ENCODE peak calls at places on chromosomes 12 and 14, in six cellular contexts. One of them, this sample, is unnamed. For H3K36me3, the result is how much of the 10 kb centered on the place peaks cover.

GRCh38 chr12:100473716-100474150 is at the start of gene NR1H4:
- DNase-seq in Peyer's patch: no peak
- DNase-seq in brain microvascular endothelial cell: no peak
- DNase-seq in endothelial cell of umbilical vein: no peak
- DNase-seq in neuronal stem cell: no peak
- DNase-seq in astrocyte: peak
- DNase-seq in this sample: no peak

GRCh38 chr12:123937707-123938600 is 34.7 kb downstream of the CCDC92 start:
- DNase-seq in neuronal stem cell: no peak
- DNase-seq in Peyer's patch: peak
- DNase-seq in astrocyte: peak
- DNase-seq in endothelial cell of umbilical vein: no peak
- DNase-seq in brain microvascular endothelial cell: no peak
- DNase-seq in this sample: no peak

GRCh38 chr12:11568762-11569478 is 80.6 kb upstream of the ETV6 start:
- DNase-seq in endothelial cell of umbilical vein: no peak
- DNase-seq in astrocyte: no peak
- DNase-seq in Peyer's patch: no peak
- DNase-seq in brain microvascular endothelial cell: no peak
- DNase-seq in neuronal stem cell: no peak
- DNase-seq in this sample: no peak

GRCh38 chr14:66066991-66067788 is 419.0 kb upstream of the CCDC196 start:
- DNase-seq in endothelial cell of umbilical vein: no peak
- DNase-seq in astrocyte: peak
- DNase-seq in Peyer's patch: no peak
- DNase-seq in neuronal stem cell: no peak
- DNase-seq in brain microvascular endothelial cell: no peak
- DNase-seq in this sample: no peak

GRCh38 chr12:45745861-45746277 is 16.4 kb downstream of the ARID2 start:
- DNase-seq in neuronal stem cell: no peak
- DNase-seq in brain microvascular endothelial cell: no peak
- DNase-seq in astrocyte: no peak
- DNase-seq in Peyer's patch: no peak
- DNase-seq in endothelial cell of umbilical vein: peak
- DNase-seq in this sample: no peak

GRCh38 chr14:105986896-105987284 is 460.5 kb downstream of the TMEM121 start:
- DNase-seq in Peyer's patch: no peak
- DNase-seq in neuronal stem cell: no peak
- DNase-seq in brain microvascular endothelial cell: no peak
- DNase-seq in astrocyte: no peak
- DNase-seq in endothelial cell of umbilical vein: no peak
- DNase-seq in this sample: no peak

GRCh38 chr12:66154776-66155175 is 15.0 kb downstream of the TMBIM4 start:
- DNase-seq in Peyer's patch: no peak
- DNase-seq in endothelial cell of umbilical vein: no peak
- DNase-seq in astrocyte: no peak
- DNase-seq in neuronal stem cell: no peak
- DNase-seq in brain microvascular endothelial cell: no peak
- DNase-seq in this sample: no peak

GRCh38 chr14:30194769-30195168 is 267.1 kb upstream of the PRKD1 start:
- DNase-seq in brain microvascular endothelial cell: peak
- DNase-seq in astrocyte: peak
- DNase-seq in neuronal stem cell: no peak
- DNase-seq in Peyer's patch: no peak
- DNase-seq in endothelial cell of umbilical vein: no peak
- DNase-seq in this sample: no peak

GRCh38 chr12:110028323-110028722 is 20.0 kb downstream of the C12orf76 start:
- DNase-seq in astrocyte: no peak
- DNase-seq in endothelial cell of umbilical vein: no peak
- DNase-seq in neuronal stem cell: no peak
- DNase-seq in brain microvascular endothelial cell: no peak
- DNase-seq in Peyer's patch: no peak
- DNase-seq in this sample: no peak

GRCh38 chr12:42426733-42427132 is 100.8 kb downstream of the PPHLN1 start:
- DNase-seq in astrocyte: peak
- DNase-seq in neuronal stem cell: no peak
- DNase-seq in Peyer's patch: no peak
- DNase-seq in brain microvascular endothelial cell: peak
- DNase-seq in endothelial cell of umbilical vein: peak
- DNase-seq in this sample: no peak

GRCh38 chr12:132444957-132445883 is 44.7 kb upstream of the FBRSL1 start:
- DNase-seq in endothelial cell of umbilical vein: no peak
- DNase-seq in neuronal stem cell: no peak
- DNase-seq in brain microvascular endothelial cell: no peak
- DNase-seq in Peyer's patch: peak
- DNase-seq in astrocyte: no peak
- DNase-seq in this sample: peak

GRCh38 chr14:61803755-61804154 is 41.5 kb downstream of the SNAPC1 start:
- DNase-seq in astrocyte: no peak
- DNase-seq in neuronal stem cell: no peak
- DNase-seq in endothelial cell of umbilical vein: no peak
- DNase-seq in brain microvascular endothelial cell: no peak
- DNase-seq in Peyer's patch: no peak
- DNase-seq in this sample: no peak

GRCh38 chr12:131085816-131086591 is 132.3 kb downstream of the ADGRD1 start:
- DNase-seq in neuronal stem cell: no peak
- DNase-seq in Peyer's patch: peak
- DNase-seq in astrocyte: no peak
- DNase-seq in endothelial cell of umbilical vein: no peak
- DNase-seq in brain microvascular endothelial cell: no peak
- DNase-seq in this sample: no peak

GRCh38 chr12:41683023-41683422 is 461.7 kb downstream of the GXYLT1 start:
- DNase-seq in astrocyte: no peak
- DNase-seq in endothelial cell of umbilical vein: no peak
- DNase-seq in Peyer's patch: no peak
- DNase-seq in neuronal stem cell: no peak
- DNase-seq in brain microvascular endothelial cell: no peak
- DNase-seq in this sample: no peak

GRCh38 chr12:6355491-6356373 is 13.9 kb upstream of the TNFRSF1A start:
- DNase-seq in endothelial cell of umbilical vein: no peak
- DNase-seq in brain microvascular endothelial cell: no peak
- DNase-seq in Peyer's patch: no peak
- DNase-seq in astrocyte: no peak
- DNase-seq in neuronal stem cell: no peak
- DNase-seq in this sample: no peak

GRCh38 chr14:58765375-58765774 is 127.6 kb downstream of the DACT1 start:
- DNase-seq in endothelial cell of umbilical vein: no peak
- DNase-seq in astrocyte: no peak
- DNase-seq in neuronal stem cell: no peak
- DNase-seq in Peyer's patch: no peak
- DNase-seq in brain microvascular endothelial cell: peak
- DNase-seq in this sample: peak

GRCh38 chr14:22692194-22692593 is 48.0 kb upstream of the OR6J1 start:
- DNase-seq in endothelial cell of umbilical vein: no peak
- DNase-seq in neuronal stem cell: no peak
- DNase-seq in astrocyte: no peak
- DNase-seq in brain microvascular endothelial cell: no peak
- DNase-seq in Peyer's patch: no peak
- DNase-seq in this sample: no peak

DNA sequence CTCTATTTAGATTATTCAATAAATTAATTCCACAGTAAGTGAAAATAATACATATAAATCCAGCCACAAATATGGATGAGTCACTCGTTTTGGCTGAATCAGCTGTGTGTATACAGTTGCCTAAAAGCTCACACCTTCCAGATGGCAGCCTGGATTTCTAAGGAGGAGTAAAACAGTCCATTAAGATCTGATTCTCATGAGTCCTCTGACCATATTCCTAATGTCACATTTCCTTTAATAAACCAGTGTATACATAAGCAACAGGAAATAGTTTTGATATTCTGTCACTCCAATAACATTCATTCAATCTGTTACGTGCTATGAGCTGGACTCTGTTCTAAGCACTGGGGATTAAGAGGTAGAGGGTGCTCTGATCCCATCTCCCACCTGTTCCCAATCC is 21.8 kb downstream of the MDM1 start:
- DNase-seq in astrocyte: peak
- DNase-seq in brain microvascular endothelial cell: peak
- DNase-seq in endothelial cell of umbilical vein: peak
- DNase-seq in neuronal stem cell: no peak
- DNase-seq in Peyer's patch: no peak
- DNase-seq in this sample: no peak
- H3K36me3 ChIP-seq in astrocyte: under half
- H3K36me3 ChIP-seq in brain microvascular endothelial cell: under half
- H3K36me3 ChIP-seq in endothelial cell of umbilical vein: under half
- H3K36me3 ChIP-seq in neuronal stem cell: half or more
- H3K36me3 ChIP-seq in Peyer's patch: under half
- H3K36me3 ChIP-seq in this sample: half or more

GRCh38 chr14:56423591-56423991 is 156.0 kb upstream of the TMEM260 start:
- DNase-seq in neuronal stem cell: no peak
- DNase-seq in Peyer's patch: no peak
- DNase-seq in astrocyte: peak
- DNase-seq in endothelial cell of umbilical vein: no peak
- DNase-seq in brain microvascular endothelial cell: peak
- DNase-seq in this sample: no peak
- H3K27ac ChIP-seq in neuronal stem cell: no peak
- H3K27ac ChIP-seq in Peyer's patch: no peak
- H3K27ac ChIP-seq in astrocyte: no peak
- H3K27ac ChIP-seq in endothelial cell of umbilical vein: no peak
- H3K27ac ChIP-seq in brain microvascular endothelial cell: no peak
- H3K27ac ChIP-seq in this sample: no peak

GRCh38 chr14:26394114-26394855 is 203.5 kb downstream of the NOVA1 start:
- DNase-seq in endothelial cell of umbilical vein: peak
- DNase-seq in neuronal stem cell: peak
- DNase-seq in brain microvascular endothelial cell: no peak
- DNase-seq in astrocyte: peak
- DNase-seq in Peyer's patch: no peak
- DNase-seq in this sample: no peak
- H3K4me3 ChIP-seq in endothelial cell of umbilical vein: no peak
- H3K4me3 ChIP-seq in neuronal stem cell: no peak
- H3K4me3 ChIP-seq in brain microvascular endothelial cell: no peak
- H3K4me3 ChIP-seq in astrocyte: no peak
- H3K4me3 ChIP-seq in Peyer's patch: no peak
- H3K4me3 ChIP-seq in this sample: no peak

DNA sequence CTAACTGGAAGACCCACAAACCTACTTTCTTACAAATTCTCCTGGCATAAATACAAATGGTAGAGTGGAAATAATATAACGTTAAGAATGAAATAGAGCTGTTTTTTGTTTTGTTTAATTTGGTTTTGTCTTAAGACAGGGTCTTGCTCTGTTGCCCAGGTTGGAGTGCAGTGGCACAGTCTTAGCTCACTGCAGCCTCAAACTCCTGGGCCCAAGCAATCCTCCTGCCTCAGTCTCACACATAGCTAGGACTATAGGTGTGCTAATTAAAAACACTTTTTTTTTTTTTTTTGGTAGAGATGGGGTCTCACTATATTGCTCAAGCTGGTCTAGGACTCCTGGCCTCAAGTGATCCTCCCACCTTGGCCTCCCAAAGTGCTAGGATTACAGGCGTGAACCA is 4.1 kb upstream of the DHH start:
- DNase-seq in astrocyte: no peak
- DNase-seq in Peyer's patch: no peak
- DNase-seq in endothelial cell of umbilical vein: no peak
- DNase-seq in brain microvascular endothelial cell: no peak
- DNase-seq in neuronal stem cell: no peak
- DNase-seq in this sample: no peak
- H3K36me3 ChIP-seq in astrocyte: under half
- H3K36me3 ChIP-seq in Peyer's patch: half or more
- H3K36me3 ChIP-seq in endothelial cell of umbilical vein: under half
- H3K36me3 ChIP-seq in brain microvascular endothelial cell: half or more
- H3K36me3 ChIP-seq in neuronal stem cell: half or more
- H3K36me3 ChIP-seq in this sample: half or more

This sample was measured in left ventricle myocardium inferior.